ENCODE peak calls at places on chromosomes 16 and 17, in five cellular contexts. C is psoas muscle; K is kidney; B is CD4-positive, alpha-beta T cell; Y is breast epithelium. A is an unnamed sample.

GRCh38 chr17:37562016-37562745 is 47.0 kb downstream of the SYNRG start:
- DNase-seq in C (no peak), Y (no peak), K (no peak), B (no peak), A (no peak)

GRCh38 chr16:27445502-27446175 is 43.7 kb downstream of the IL21R start:
- DNase-seq in K (peak), B (no peak), C (no peak), Y (no peak), A (no peak)

GRCh38 chr17:13558588-13558987 is 43.1 kb downstream of the HS3ST3A1 start:
- DNase-seq in Y (no peak), B (no peak), C (no peak), K (no peak), A (no peak)

GRCh38 chr17:8001976-8002645 is at the start of gene GUCY2D:
- DNase-seq in C (no peak), Y (no peak), B (no peak), K (peak), A (peak)

GRCh38 chr16:83744521-83744981 is 63.2 kb upstream of the HSBP1 start:
- DNase-seq in B (no peak), Y (peak), K (peak), C (peak), A (no peak)

GRCh38 chr17:64240741-64241347 is 22.2 kb downstream of the TEX2 start:
- DNase-seq in Y (no peak), B (no peak), K (peak), C (peak), A (peak)

GRCh38 chr17:63075969-63076368 is 109.9 kb downstream of the TANC2 start:
- DNase-seq in Y (no peak), C (no peak), K (no peak), B (no peak), A (no peak)

GRCh38 chr17:48051706-48052486 is 3.7 kb downstream of the NFE2L1 start:
- DNase-seq in C (peak), B (no peak), K (no peak), Y (peak), A (peak)

GRCh38 chr17:12659500-12659899 is 6.2 kb upstream of the MYOCD start:
- DNase-seq in Y (no peak), K (no peak), C (no peak), B (no peak), A (no peak)

GRCh38 chr16:86142801-86143236 is 243.9 kb downstream of the IRF8 start:
- DNase-seq in Y (no peak), C (no peak), K (no peak), B (no peak), A (no peak)

GRCh38 chr17:51585514-51586104 is 325.3 kb downstream of the UTP18 start:
- DNase-seq in C (no peak), Y (no peak), K (no peak), B (no peak), A (peak)

GRCh38 chr17:76173474-76173873 is 32.4 kb upstream of the FOXJ1 start:
- DNase-seq in K (no peak), B (no peak), C (no peak), Y (no peak), A (no peak)

GRCh38 chr16:75322706-75323105 is 71.3 kb upstream of the BCAR1 start:
- DNase-seq in C (no peak), B (no peak), K (no peak), Y (no peak), A (no peak)

GRCh38 chr16:1158456-1159324 is 5.8 kb downstream of the CACNA1H start:
- DNase-seq in B (no peak), Y (no peak), K (peak), C (peak), A (no peak)

GRCh38 chr16:81261049-81261648 is 22.7 kb downstream of the BCO1 start:
- DNase-seq in B (no peak), Y (no peak), K (peak), C (no peak), A (no peak)

GRCh38 chr17:21539146-21539545 is 153.2 kb upstream of the KCNJ18 start:
- DNase-seq in B (no peak), C (no peak), K (no peak), Y (no peak), A (no peak)

GRCh38 chr16:56781565-56781964 is 51.6 kb downstream of the NUP93 start:
- DNase-seq in K (no peak), B (no peak), C (no peak), Y (no peak), A (no peak)

GRCh38 chr16:88130016-88130415 is 178.8 kb downstream of the BANP start:
- DNase-seq in B (no peak), K (peak), Y (no peak), C (peak), A (no peak)

GRCh38 chr17:14245629-14246028 is 9.0 kb upstream of the CDRT15 start:
- DNase-seq in B (no peak), Y (no peak), K (no peak), C (no peak), A (no peak)

GRCh38 chr16:56349086-56349415 is 76.3 kb downstream of the AMFR start:
- DNase-seq in B (no peak), Y (no peak), K (peak), C (peak), A (no peak)

DNA sequence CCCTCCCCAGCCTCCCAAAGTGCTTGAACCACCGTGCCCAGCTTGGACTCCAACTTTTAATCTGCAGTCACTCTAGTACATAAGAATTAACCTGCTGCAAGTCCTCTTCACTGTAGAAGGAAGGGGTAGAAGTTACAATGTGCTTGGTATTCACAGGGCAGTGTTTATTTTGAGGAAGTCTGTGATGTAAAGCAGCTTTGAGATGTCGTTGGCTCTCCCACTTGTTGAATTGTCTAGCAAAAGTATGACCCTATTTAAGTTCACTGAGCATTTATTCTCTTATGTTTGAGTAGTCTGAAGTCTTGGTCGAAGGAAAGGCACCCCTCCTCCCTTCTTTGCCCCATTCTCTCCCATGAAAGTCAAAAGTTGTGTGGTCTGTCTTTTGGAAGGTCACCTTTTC is 28.2 kb downstream of the SF3B3 start:
- DNase-seq in Y (no peak), K (no peak), B (no peak), C (no peak), A (no peak)
- H3K27ac ChIP-seq in Y (peak), K (no peak), B (no peak), C (no peak), A (no peak)

GRCh38 chr17:42081516-42082129 is 16.6 kb downstream of the ZNF385C start:
- DNase-seq in Y (no peak), K (no peak), C (no peak), B (no peak), A (no peak)

GRCh38 chr17:42090964-42091790 is 7.1 kb downstream of the ZNF385C start:
- DNase-seq in K (no peak), B (no peak), C (no peak), Y (no peak), A (no peak)

GRCh38 chr17:42088736-42089135 is 9.5 kb downstream of the ZNF385C start:
- DNase-seq in B (no peak), C (no peak), Y (no peak), K (no peak), A (no peak)

GRCh38 chr17:42087736-42088705 is 10.3 kb downstream of the ZNF385C start:
- DNase-seq in C (no peak), B (no peak), Y (no peak), K (no peak), A (no peak)

DNA sequence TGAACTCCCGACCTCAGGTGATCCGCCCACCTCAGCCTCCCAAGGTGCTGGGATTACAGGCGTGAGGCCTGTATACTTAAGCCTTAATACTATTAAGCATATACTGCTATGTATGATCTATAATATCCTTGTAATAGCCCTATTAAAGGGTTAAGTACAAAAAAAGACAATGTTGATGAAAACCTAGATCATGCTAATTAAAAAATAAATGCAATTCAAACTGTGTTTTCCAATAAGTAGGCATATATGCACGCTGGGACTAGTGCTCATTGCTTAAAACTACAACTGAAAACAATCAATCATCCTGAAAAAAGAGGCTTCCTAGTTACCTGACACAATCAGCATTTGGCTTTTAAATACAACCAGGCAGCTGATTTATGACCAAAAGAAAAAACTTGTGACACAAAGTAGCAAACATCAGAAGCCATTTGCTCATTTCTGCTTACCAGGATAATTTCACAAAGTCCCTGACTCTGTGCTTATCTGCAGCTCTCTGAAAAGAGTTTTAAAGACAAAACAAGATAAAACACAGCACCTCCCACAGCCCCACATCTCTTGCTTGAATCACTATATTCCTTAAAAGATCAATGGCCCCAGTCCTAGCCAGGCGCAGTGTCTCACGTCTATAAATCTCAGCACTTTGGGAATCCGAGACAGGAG is 11.1 kb downstream of the ZNF385C start:
- DNase-seq in C (no peak), B (no peak), Y (no peak), K (no peak), A (no peak)
- TF ChIP-seq CTCF in C (no peak), B (no peak), Y (no peak), K (no peak), A (no peak)

GRCh38 chr16:66742409-66742808 is 9.0 kb downstream of the DYNC1LI2 start:
- DNase-seq in C (no peak), K (no peak), Y (no peak), B (no peak), A (no peak)
- H3K27ac ChIP-seq in C (peak), K (peak), Y (no peak), B (no peak), A (no peak)

GRCh38 chr17:33871720-33872535 is 383.2 kb upstream of the CCL2 start:
- DNase-seq in C (no peak), Y (no peak), K (no peak), B (no peak), A (no peak)

GRCh38 chr17:33875973-33876372 is 379.1 kb upstream of the CCL2 start:
- DNase-seq in K (no peak), C (no peak), Y (no peak), B (no peak), A (no peak)

GRCh38 chr17:33874617-33875060 is 380.4 kb upstream of the CCL2 start:
- DNase-seq in C (no peak), Y (no peak), K (no peak), B (no peak), A (no peak)

GRCh38 chr17:33868899-33869298 is 386.2 kb upstream of the CCL2 start:
- DNase-seq in K (no peak), B (no peak), Y (no peak), C (no peak), A (no peak)

DNA sequence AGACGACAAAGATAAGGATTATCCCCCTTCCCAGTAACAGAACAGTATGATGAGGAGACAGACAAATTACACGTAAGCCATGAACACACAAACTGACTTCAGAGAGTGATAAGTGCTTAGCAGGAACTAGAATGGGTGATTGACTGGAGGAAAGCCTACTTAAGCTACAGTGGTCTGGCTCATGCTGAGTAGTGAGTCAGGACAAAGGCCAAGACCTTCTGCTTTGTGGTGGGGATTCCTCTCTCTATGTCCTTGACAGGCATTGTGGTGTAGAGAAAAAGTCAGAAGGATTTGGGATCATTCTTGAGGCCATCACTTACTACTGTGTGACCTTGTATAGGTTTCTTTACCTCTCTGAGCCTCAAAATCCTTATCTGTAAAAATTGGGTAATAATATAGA is 381.9 kb upstream of the CCL2 start:
- DNase-seq in K (no peak), C (no peak), B (no peak), Y (no peak), A (no peak)
- TF ChIP-seq CTCF in K (no peak), C (no peak), B (no peak), Y (no peak), A (no peak)

GRCh38 chr17:57939797-57940196 is 15.4 kb downstream of the CUEDC1 start:
- DNase-seq in B (no peak), C (peak), Y (no peak), K (peak), A (no peak)

GRCh38 chr17:57935833-57936807 is 19.1 kb downstream of the CUEDC1 start:
- DNase-seq in K (peak), B (no peak), C (peak), Y (peak), A (peak)

GRCh38 chr17:57940217-57940616 is 15.0 kb downstream of the CUEDC1 start:
- DNase-seq in C (peak), Y (no peak), B (no peak), K (no peak), A (no peak)

GRCh38 chr17:57938061-57938502 is 17.1 kb downstream of the CUEDC1 start:
- DNase-seq in C (peak), B (no peak), K (no peak), Y (no peak), A (no peak)

GRCh38 chr17:57937492-57937891 is 17.7 kb downstream of the CUEDC1 start:
- DNase-seq in C (peak), Y (no peak), K (no peak), B (no peak), A (no peak)
- H3K27ac ChIP-seq in C (peak), Y (no peak), K (no peak), B (no peak), A (no peak)

GRCh38 chr16:82603784-82604411 is 22.9 kb upstream of the CDH13 start:
- DNase-seq in C (peak), K (no peak), Y (peak), B (no peak), A (peak)
- TF ChIP-seq CTCF in C (peak), K (peak), Y (no peak), B (no peak), A (peak)